ENCODE peak calls at places on chromosomes 13 and 19, in four cellular contexts. S is H54; Z is activated CD4-positive, alpha-beta T cell treated with anti-CD3 and anti-CD28 coated beads, Interleukin-2, amount 10 ng/mL, durations not matched to agents 7 days and 5 days; O is mesendoderm. K is an unnamed sample.

GRCh38 chr19:2477732-2478191 is 1.8 kb downstream of the GADD45B start:
- DNase-seq in Z (peak; percentile 30), S (no peak), O (no peak), K (no peak)

GRCh38 chr19:44576843-44577565 is 36.4 kb upstream of the IGSF23 start:
- DNase-seq in S (no peak), O (peak; percentile 75), Z (peak; percentile 26), K (no peak)

GRCh38 chr13:112124100-112124499 is 57.2 kb downstream of the SOX1 start:
- DNase-seq in O (no peak), S (no peak), Z (no peak), K (no peak)

GRCh38 chr13:48188640-48189039 is 44.4 kb upstream of the ITM2B start:
- DNase-seq in O (no peak), Z (no peak), S (no peak), K (no peak)

GRCh38 chr19:32570081-32570785 is 10.8 kb upstream of the PDCD5 start:
- DNase-seq in Z (peak; percentile 71), O (peak; percentile 62), S (peak; percentile 61), K (peak; percentile 63)

GRCh38 chr19:13051581-13052165 is 51.0 kb downstream of the LYL1 start:
- DNase-seq in O (peak; percentile 79), Z (peak; percentile 20), S (no peak), K (no peak)

GRCh38 chr19:6516018-6516658 is 14.0 kb upstream of the TUBB4A start:
- DNase-seq in S (peak; percentile 91), Z (peak; percentile 76), O (peak; percentile 99), K (peak; percentile 94)

GRCh38 chr19:20124879-20125278 is 42.1 kb upstream of the ZNF486 start:
- DNase-seq in Z (no peak), O (no peak), S (no peak), K (no peak)